ENCODE peak calls at places on chromosomes 2 and 18, in six cellular contexts. L, M, N, D, T and V are unnamed samples.

GRCh38 chr2:9789371-9789770 is 53.9 kb upstream of the TAF1B start:
- DNase-seq in T (no peak), D (no peak), L (no peak), N (peak), M (no peak), V (no peak)

GRCh38 chr2:1088192-1088860 is 137.7 kb downstream of the SNTG2 start:
- DNase-seq in T (no peak), N (no peak), D (no peak), M (no peak), L (no peak), V (no peak)

GRCh38 chr18:57797209-57797651 is 5.9 kb downstream of the ATP8B1 start:
- DNase-seq in D (peak), M (no peak), T (peak), L (no peak), N (no peak), V (no peak)

GRCh38 chr2:86476092-86476491 is 34.9 kb downstream of the KDM3A start:
- DNase-seq in D (no peak), N (no peak), M (no peak), T (no peak), L (no peak), V (no peak)

GRCh38 chr18:55634545-55634944 is 46.6 kb upstream of the TCF4 start:
- DNase-seq in T (no peak), L (no peak), D (no peak), M (no peak), N (no peak), V (no peak)

GRCh38 chr2:26438926-26439325 is 37.2 kb downstream of the DRC1 start:
- DNase-seq in M (no peak), D (no peak), L (no peak), T (no peak), N (no peak), V (no peak)

GRCh38 chr2:218852911-218853667 is 6.5 kb upstream of the WNT6 start:
- DNase-seq in M (no peak), N (no peak), L (peak), D (peak), T (peak), V (no peak)

GRCh38 chr2:34161546-34161945 is 562.4 kb upstream of the FAM98A start:
- DNase-seq in D (no peak), L (no peak), M (no peak), T (no peak), N (no peak), V (no peak)

DNA sequence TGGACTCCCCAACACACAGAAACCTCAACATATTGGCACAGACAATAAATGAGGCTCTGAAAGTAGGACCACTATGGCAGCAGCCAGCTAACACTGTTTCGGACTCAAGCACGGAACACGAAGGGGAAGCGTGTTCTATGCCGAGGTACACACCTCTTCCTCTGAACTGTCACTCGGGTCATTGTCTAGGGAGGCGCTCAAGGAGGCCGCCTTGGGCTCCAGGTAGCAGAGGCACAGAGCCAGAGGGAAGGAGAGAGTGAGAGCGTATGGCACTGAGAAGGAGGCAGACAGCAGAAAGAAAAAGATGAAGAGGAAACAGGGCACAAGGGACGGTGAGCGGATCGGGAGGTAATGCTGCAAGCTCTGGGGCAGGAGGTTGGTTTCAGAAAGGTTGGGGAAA is 120.1 kb upstream of the ZBTB14 start:
- DNase-seq in N (no peak), T (no peak), L (no peak), D (no peak), M (no peak), V (no peak)
- H3K27ac ChIP-seq in N (no peak), T (no peak), L (no peak), D (no peak), M (no peak), V (no peak)

GRCh38 chr2:38599706-38600105 is 3.0 kb downstream of the HNRNPLL start:
- DNase-seq in T (no peak), L (no peak), N (no peak), D (no peak), M (no peak), V (no peak)

GRCh38 chr2:38601463-38602135 is 1.1 kb downstream of the HNRNPLL start:
- DNase-seq in T (no peak), D (no peak), M (no peak), N (no peak), L (no peak), V (no peak)

GRCh38 chr2:38601061-38601460 is 1.7 kb downstream of the HNRNPLL start:
- DNase-seq in M (no peak), L (no peak), T (no peak), N (no peak), D (no peak), V (no peak)

GRCh38 chr2:38598991-38599295 is 3.8 kb downstream of the HNRNPLL start:
- DNase-seq in T (no peak), D (no peak), L (no peak), N (no peak), M (no peak), V (no peak)

DNA sequence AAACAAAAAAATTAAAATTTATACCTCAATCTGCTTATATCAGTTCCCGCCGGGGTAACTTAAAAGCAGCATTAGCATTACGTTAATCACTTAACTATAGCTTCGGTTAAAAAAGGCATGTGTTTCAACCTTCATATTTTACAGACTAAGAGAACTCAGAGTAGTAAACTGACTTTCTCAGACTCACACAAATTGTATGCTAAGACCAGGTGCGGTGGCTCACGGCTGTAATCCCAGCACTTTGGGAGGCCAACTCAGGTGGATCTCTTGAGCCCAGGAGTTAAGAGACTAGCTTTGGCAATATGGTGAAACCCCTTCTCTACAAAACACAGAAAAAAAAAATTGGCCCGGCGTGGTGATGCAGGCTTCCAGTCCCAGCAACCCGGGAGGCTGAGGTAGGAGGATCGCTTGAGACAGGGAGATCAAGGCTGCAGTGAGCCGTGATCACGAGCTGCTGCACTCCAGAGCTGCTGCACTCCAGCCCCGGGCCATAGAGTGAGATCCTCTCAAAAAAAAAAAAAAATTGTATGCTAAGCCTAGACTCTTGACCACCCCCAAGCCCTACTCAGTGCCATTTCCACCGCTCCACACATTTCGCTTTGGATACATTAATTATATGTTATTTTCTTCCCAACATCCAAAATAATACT is 2.4 kb downstream of the HNRNPLL start:
- DNase-seq in T (no peak), M (no peak), L (no peak), N (no peak), D (peak), V (peak)
- TF ChIP-seq POLR2A in T (no peak), M (no peak), L (no peak), N (no peak), D (no peak), V (no peak)

GRCh38 chr2:201938151-201938815 is 95.4 kb upstream of the FZD7 start:
- DNase-seq in D (no peak), N (no peak), M (no peak), L (no peak), T (no peak), V (no peak)
- H3K27ac ChIP-seq in D (no peak), N (no peak), M (no peak), L (no peak), T (no peak), V (no peak)

GRCh38 chr2:65456074-65456473 is 23.7 kb upstream of the SPRED2 start:
- DNase-seq in L (no peak), M (no peak), N (no peak), D (no peak), T (no peak), V (no peak)
- TF ChIP-seq POLR2A in L (no peak), M (no peak), N (no peak), D (no peak), T (no peak), V (no peak)

GRCh38 chr2:239006886-239007285 is 159.0 kb downstream of the TWIST2 start:
- DNase-seq in M (no peak), T (peak), N (no peak), L (no peak), D (no peak), V (no peak)
- H3K27ac ChIP-seq in M (no peak), T (no peak), N (no peak), L (no peak), D (no peak), V (no peak)

GRCh38 chr2:145617906-145618305 is 1098.0 kb upstream of the ZEB2 start:
- DNase-seq in M (no peak), L (no peak), N (no peak), D (no peak), T (no peak), V (no peak)

GRCh38 chr2:145617420-145617819 is 1097.5 kb upstream of the ZEB2 start:
- DNase-seq in T (no peak), D (no peak), M (no peak), N (no peak), L (no peak), V (no peak)

GRCh38 chr2:145615626-145616025 is 1095.7 kb upstream of the ZEB2 start:
- DNase-seq in D (no peak), T (no peak), L (no peak), N (no peak), M (no peak), V (no peak)
- TF ChIP-seq POLR2A in D (no peak), T (no peak), L (no peak), N (no peak), M (no peak), V (no peak)